ENCODE peak calls at places on chromosome 10, in eight cellular contexts. K is hepatic stellate cell; C is CD8-positive, alpha-beta memory T cell; U is B cell; S is iris pigment epithelial cell; Y is MM.1S; E is HT1080; R is SHP77. B is an unnamed sample.

GRCh38 chr10:47116445-47116844 is 183.6 kb upstream of the GDF10 start:
- DNase-seq in K (no peak), C (no peak), U (no peak), S (no peak), Y (no peak), E (no peak), R (no peak), B (no peak)

GRCh38 chr10:6721480-6721879 is 141.4 kb upstream of the PRKCQ start:
- DNase-seq in K (no peak), C (no peak), U (no peak), S (peak; percentile 86), Y (no peak), E (peak; percentile 96), R (no peak), B (no peak)

GRCh38 chr10:35324196-35324595 is 12.1 kb upstream of the CCNY start:
- DNase-seq in K (no peak), C (no peak), U (no peak), S (peak; percentile 67), Y (no peak), E (no peak), R (no peak), B (no peak)

GRCh38 chr10:3002304-3002703 is 65.0 kb upstream of the PFKP start:
- DNase-seq in K (no peak), C (no peak), U (no peak), S (no peak), Y (no peak), E (no peak), R (no peak), B (no peak)

GRCh38 chr10:30784896-30785605 is 155.5 kb upstream of the LYZL2 start:
- DNase-seq in K (peak; percentile 93), C (peak; percentile 54), U (peak; percentile 63), S (peak; percentile 74), Y (peak; percentile 18), E (no peak), R (peak; percentile 56), B (peak; percentile 77)

GRCh38 chr10:116723428-116724281 is 18.7 kb downstream of the HSPA12A start:
- DNase-seq in K (no peak), C (peak; percentile 56), U (no peak), S (no peak), Y (peak; percentile 87), E (no peak), R (no peak), B (peak; percentile 48)

GRCh38 chr10:103069453-103070331 is 123.4 kb downstream of the NT5C2 start:
- DNase-seq in K (no peak), C (peak; percentile 83), U (peak; percentile 66), S (peak; percentile 51), Y (peak; percentile 79), E (peak; percentile 51), R (peak; percentile 41), B (peak; percentile 60)

GRCh38 chr10:6163364-6164270 is 39.1 kb upstream of the PFKFB3 start:
- DNase-seq in K (peak; percentile 92), C (peak; percentile 93), U (peak; percentile 99), S (peak; percentile 89), Y (peak; percentile 94), E (peak; percentile 77), R (peak; percentile 63), B (peak; percentile 83)

GRCh38 chr10:71844084-71844483 is 7.0 kb downstream of the PSAP start:
- DNase-seq in K (no peak), C (no peak), U (no peak), S (no peak), Y (no peak), E (no peak), R (no peak), B (no peak)

GRCh38 chr10:31321396-31321941 is 2.5 kb downstream of the ZEB1 start:
- DNase-seq in K (no peak), C (peak; percentile 57), U (peak; percentile 6), S (peak; percentile 50), Y (peak; percentile 55), E (no peak), R (no peak), B (peak; percentile 44)

GRCh38 chr10:103911021-103911459 is 6.9 kb downstream of the STN1 start:
- DNase-seq in K (no peak), C (peak; percentile 68), U (peak; percentile 39), S (no peak), Y (peak; percentile 57), E (no peak), R (no peak), B (no peak)

GRCh38 chr10:70528726-70529362 is 50.3 kb downstream of the PALD1 start:
- DNase-seq in K (peak; percentile 77), C (no peak), U (no peak), S (peak; percentile 71), Y (no peak), E (peak; percentile 67), R (no peak), B (peak; percentile 67)

GRCh38 chr10:100864981-100865380 is 47.8 kb upstream of the SLF2 start:
- DNase-seq in K (no peak), C (no peak), U (no peak), S (no peak), Y (no peak), E (no peak), R (no peak), B (no peak)

GRCh38 chr10:117334075-117334474 is 41.2 kb downstream of the PDZD8 start:
- DNase-seq in K (no peak), C (no peak), U (no peak), S (peak; percentile 24), Y (no peak), E (no peak), R (no peak), B (no peak)

GRCh38 chr10:132263866-132264265 is 43.9 kb downstream of the STK32C start:
- DNase-seq in K (no peak), C (no peak), U (no peak), S (no peak), Y (no peak), E (no peak), R (no peak), B (no peak)

GRCh38 chr10:97020452-97021400 is 165.0 kb downstream of the SLIT1 start:
- DNase-seq in K (peak; percentile 81), C (no peak), U (no peak), S (peak; percentile 22), Y (no peak), E (no peak), R (peak; percentile 84), B (no peak)

GRCh38 chr10:21052709-21053104 is 155.6 kb upstream of the NEBL start:
- DNase-seq in K (no peak), C (no peak), U (no peak), S (no peak), Y (no peak), E (no peak), R (no peak), B (no peak)

GRCh38 chr10:75071164-75071489 is 40.3 kb upstream of the SAMD8 start:
- DNase-seq in K (no peak), C (no peak), U (no peak), S (peak; percentile 53), Y (no peak), E (no peak), R (peak; percentile 43), B (peak; percentile 73)

GRCh38 chr10:102704915-102705314 is 9.3 kb downstream of the ARL3 start:
- DNase-seq in K (no peak), C (no peak), U (no peak), S (peak; percentile 92), Y (no peak), E (no peak), R (no peak), B (no peak)

GRCh38 chr10:86971146-86971991 is 3.1 kb downstream of the ADIRF start:
- DNase-seq in K (peak; percentile 93), C (peak; percentile 95), U (peak; percentile 94), S (peak; percentile 77), Y (peak; percentile 67), E (peak; percentile 97), R (no peak), B (peak; percentile 31)

GRCh38 chr10:75137533-75138438 is 26.3 kb downstream of the SAMD8 start:
- DNase-seq in K (peak; percentile 31), C (no peak), U (no peak), S (peak; percentile 44), Y (no peak), E (peak; percentile 65), R (no peak), B (peak; percentile 5)

GRCh38 chr10:10942441-10942840 is 75.2 kb upstream of the CELF2 start:
- DNase-seq in K (no peak), C (no peak), U (no peak), S (peak; percentile 11), Y (no peak), E (no peak), R (no peak), B (no peak)

GRCh38 chr10:133219782-133220181 is 10.2 kb upstream of the UTF1 start:
- DNase-seq in K (no peak), C (no peak), U (no peak), S (no peak), Y (no peak), E (no peak), R (no peak), B (no peak)

GRCh38 chr10:123144697-123145541 is 3.0 kb upstream of the HMX2 start:
- DNase-seq in K (no peak), C (no peak), U (peak; percentile 35), S (no peak), Y (no peak), E (peak; percentile 21), R (no peak), B (peak; percentile 58)

B was measured in NCI-H82.